ENCODE peak calls at places on chromosomes 5 and 9, in nine cellular contexts. E is RWPE1; Y is NCI-H1436 treated with DMSO at 0.1 percent for 48 hours; O is epithelial cell of esophagus; V is stimulated activated naive CD8-positive, alpha-beta T cell treated with anti-CD3 and anti-CD28 coated beads, Interleukin-15, amount 100 ng/mL, for 72 hours; U is WERI-Rb-1; N is stimulated activated CD4-positive, alpha-beta T cell treated with anti-CD3 and anti-CD28 coated beads, Interleukin-1b, Interleukin-23, amount 100 ng/mL, for 24 hours; S is mesothelial cell of epicardium; M is ACHN. T is an unnamed sample.

GRCh38 chr9:87393706-87394255 is 103.9 kb upstream of the DAPK1 start:
- DNase-seq in S (no peak), N (no peak), U (no peak), M (no peak), V (no peak), O (no peak), Y (no peak), E (no peak), T (no peak)

GRCh38 chr5:10331341-10331796 is 22.1 kb upstream of the MARCHF6 start:
- DNase-seq in O (no peak), V (no peak), S (no peak), N (no peak), Y (peak), M (no peak), U (no peak), E (no peak), T (peak)

GRCh38 chr9:755454-756381 is 85.8 kb upstream of the DMRT1 start:
- DNase-seq in O (peak), V (peak), N (no peak), E (peak), U (no peak), M (peak), Y (no peak), S (no peak), T (no peak)

GRCh38 chr5:86971034-86971511 is 296.6 kb upstream of the RASA1 start:
- DNase-seq in V (no peak), S (no peak), M (peak), U (peak), Y (no peak), E (peak), N (no peak), O (peak), T (no peak)

GRCh38 chr5:88393082-88393481 is 124.4 kb upstream of the TMEM161B start:
- DNase-seq in V (no peak), O (no peak), S (no peak), M (no peak), Y (no peak), U (no peak), E (no peak), N (no peak), T (no peak)

GRCh38 chr5:180620014-180620413 is 28.7 kb upstream of the SCGB3A1 start:
- DNase-seq in N (no peak), O (no peak), S (no peak), U (no peak), E (no peak), Y (no peak), M (no peak), V (no peak), T (no peak)

GRCh38 chr5:61817472-61818326 is 485.6 kb downstream of the ZSWIM6 start:
- DNase-seq in O (peak), N (no peak), M (peak), E (peak), V (no peak), S (no peak), U (peak), Y (no peak), T (no peak)

GRCh38 chr5:127878174-127878750 is 175.1 kb downstream of the CCDC192 start:
- DNase-seq in Y (no peak), E (peak), V (no peak), S (no peak), M (peak), N (no peak), O (peak), U (peak), T (no peak)

GRCh38 chr5:171275822-171276544 is 33.1 kb upstream of the TLX3 start:
- DNase-seq in Y (no peak), M (no peak), V (no peak), E (no peak), U (no peak), S (no peak), N (no peak), O (no peak), T (no peak)

GRCh38 chr9:78678901-78679300 is 382.0 kb downstream of the PSAT1 start:
- DNase-seq in M (no peak), U (no peak), S (no peak), E (no peak), V (no peak), N (no peak), O (no peak), Y (peak), T (no peak)

GRCh38 chr9:38443181-38443580 is 18.9 kb upstream of the IGFBPL1 start:
- DNase-seq in V (no peak), M (peak), O (peak), S (no peak), Y (no peak), E (peak), N (no peak), U (no peak), T (no peak)

GRCh38 chr5:136399512-136399911 is 34.2 kb upstream of the TRPC7 start:
- DNase-seq in O (no peak), V (no peak), U (no peak), N (no peak), E (no peak), M (no peak), Y (no peak), S (no peak), T (no peak)

GRCh38 chr9:20636883-20637440 is 14.7 kb upstream of the MLLT3 start:
- DNase-seq in U (no peak), O (no peak), N (no peak), V (no peak), Y (no peak), M (no peak), E (no peak), S (no peak), T (no peak)